ENCODE peak calls at places on chromosomes 12 and 14, in nine cellular contexts. D is tibial artery; P is stimulated activated CD4-positive, alpha-beta T cell treated with anti-CD3 and anti-CD28 coated beads, TNF-alpha, amount 100 ng/mL, for 4 hours; W is head of caudate nucleus; M is MV-4-11; R is adrenal gland; H is HS-27A; U is heart left ventricle; Y is GM23248. V is an unnamed sample.

GRCh38 chr12:111443586-111443985 is 37.9 kb downstream of the SH2B3 start:
- DNase-seq in U (peak), P (no peak), D (no peak), Y (peak), H (no peak), W (no peak), M (peak), R (peak), V (no peak)

GRCh38 chr12:131912526-131913274 is 16.4 kb upstream of the PUS1 start:
- DNase-seq in P (no peak), D (peak), U (peak), H (peak), W (no peak), Y (peak), M (no peak), R (peak), V (no peak)

GRCh38 chr12:85424581-85425348 is 144.7 kb downstream of the ALX1 start:
- DNase-seq in Y (peak), W (no peak), U (no peak), M (peak), D (no peak), P (no peak), H (no peak), R (no peak), V (no peak)

GRCh38 chr14:33512201-33512600 is 438.7 kb downstream of the EGLN3 start:
- DNase-seq in P (no peak), Y (peak), M (no peak), W (no peak), H (peak), R (no peak), U (no peak), D (no peak), V (no peak)

GRCh38 chr14:36605506-36605857 is 23.1 kb upstream of the NKX2-8 start:
- DNase-seq in H (no peak), M (no peak), R (no peak), Y (peak), W (no peak), D (no peak), P (no peak), U (no peak), V (no peak)

GRCh38 chr12:49094104-49094948 is at the start of gene DHH:
- DNase-seq in M (no peak), R (peak), D (peak), W (no peak), U (peak), P (no peak), H (no peak), Y (peak), V (no peak)

GRCh38 chr14:71169861-71170260 is 262.6 kb downstream of the PCNX1 start:
- DNase-seq in M (no peak), D (no peak), R (no peak), U (no peak), W (peak), H (no peak), Y (no peak), P (no peak), V (no peak)

GRCh38 chr14:51806026-51806590 is 54.3 kb upstream of the GNG2 start:
- DNase-seq in P (no peak), W (no peak), D (no peak), R (no peak), H (no peak), U (no peak), Y (no peak), M (no peak), V (no peak)

GRCh38 chr12:103469716-103470115 is 26.1 kb downstream of the C12orf42 start:
- DNase-seq in R (no peak), H (no peak), P (no peak), Y (peak), D (no peak), W (no peak), M (no peak), U (no peak), V (no peak)

GRCh38 chr14:85254718-85255117 is 275.2 kb upstream of the FLRT2 start:
- DNase-seq in D (no peak), H (no peak), W (no peak), R (no peak), U (no peak), P (no peak), M (no peak), Y (no peak), V (no peak)

GRCh38 chr12:26077915-26078314 is 46.9 kb downstream of the BHLHE41 start:
- DNase-seq in U (no peak), R (no peak), Y (peak), W (no peak), D (no peak), M (no peak), H (no peak), P (no peak), V (no peak)

GRCh38 chr12:47071241-47071852 is 8.1 kb upstream of the PCED1B start:
- DNase-seq in M (no peak), P (no peak), D (no peak), H (no peak), W (no peak), U (no peak), R (no peak), Y (peak), V (no peak)

GRCh38 chr12:15050664-15051063 is 77.8 kb downstream of the PDE6H start:
- DNase-seq in W (no peak), U (no peak), H (peak), P (no peak), Y (no peak), R (no peak), D (no peak), M (no peak), V (no peak)

GRCh38 chr12:44628180-44628579 is 247.9 kb downstream of the NELL2 start:
- DNase-seq in U (no peak), P (no peak), R (no peak), W (no peak), Y (no peak), D (no peak), M (no peak), H (no peak), V (no peak)